ENCODE peak calls at places on chromosome 1, in seven cellular contexts. E, B, S, Z, G, W and P are unnamed samples.

GRCh38 chr1:21620011-21620410 is 49.1 kb downstream of the RAP1GAP start:
- DNase-seq in E (no peak), B (no peak), S (no peak), Z (no peak), G (no peak), W (no peak), P (no peak)

GRCh38 chr1:207239874-207240273 is 81.6 kb upstream of the CD55 start:
- DNase-seq in E (no peak), B (no peak), S (no peak), Z (no peak), G (no peak), W (no peak), P (no peak)

GRCh38 chr1:161803181-161803580 is 37.1 kb downstream of the ATF6 start:
- DNase-seq in E (no peak), B (no peak), S (no peak), Z (no peak), G (no peak), W (no peak), P (no peak)

GRCh38 chr1:30733520-30733919 is 10.1 kb upstream of the MATN1 start:
- DNase-seq in E (peak; percentile 24), B (no peak), S (no peak), Z (peak; percentile 45), G (no peak), W (no peak), P (no peak)

GRCh38 chr1:9293512-9294439 is 1.1 kb downstream of the SPSB1 start:
- DNase-seq in E (peak; percentile 67), B (no peak), S (no peak), Z (no peak), G (no peak), W (no peak), P (no peak)

GRCh38 chr1:33348676-33349080 is 27.8 kb upstream of the A3GALT2 start:
- DNase-seq in E (no peak), B (no peak), S (no peak), Z (no peak), G (no peak), W (no peak), P (no peak)

GRCh38 chr1:222521299-222522104 is 26.4 kb downstream of the HHIPL2 start:
- DNase-seq in E (peak; percentile 53), B (no peak), S (no peak), Z (peak; percentile 22), G (no peak), W (no peak), P (no peak)

GRCh38 chr1:94514095-94514727 is 27.3 kb downstream of the F3 start:
- DNase-seq in E (no peak), B (no peak), S (no peak), Z (peak; percentile 67), G (no peak), W (no peak), P (no peak)

GRCh38 chr1:162840256-162840839 is 20.6 kb downstream of the CCDC190 start:
- DNase-seq in E (no peak), B (no peak), S (no peak), Z (peak; percentile 33), G (no peak), W (no peak), P (no peak)

GRCh38 chr1:222555992-222556615 is 8.2 kb upstream of the HHIPL2 start:
- DNase-seq in E (peak; percentile 3), B (no peak), S (no peak), Z (no peak), G (no peak), W (no peak), P (no peak)

GRCh38 chr1:22376976-22377375 is 74.7 kb upstream of the ZBTB40 start:
- DNase-seq in E (no peak), B (no peak), S (no peak), Z (no peak), G (no peak), W (no peak), P (no peak)

GRCh38 chr1:75203415-75204277 is 69.5 kb downstream of the LHX8 start:
- DNase-seq in E (peak; percentile 47), B (peak; percentile 11), S (no peak), Z (peak; percentile 67), G (no peak), W (no peak), P (peak; percentile 49)

GRCh38 chr1:200172311-200172710 is 144.8 kb downstream of the NR5A2 start:
- DNase-seq in E (peak; percentile 48), B (no peak), S (no peak), Z (no peak), G (no peak), W (no peak), P (no peak)